ENCODE peak calls at places on chromosomes 2 and 18, in four cellular contexts. T is cerebellum, X is EL, P is astrocyte of the spinal cord. V is an unnamed sample.

GRCh38 chr18:23591011-23591410 is 4.7 kb upstream of the NPC1 start:
- DNase-seq in T (no peak), X (peak), P (peak), V (peak)

GRCh38 chr2:170733821-170734600 is 18.9 kb downstream of the SP5 start:
- DNase-seq in T (no peak), X (no peak), P (no peak), V (no peak)

GRCh38 chr2:156470975-156471583 is 34.9 kb downstream of the GPD2 start:
- DNase-seq in T (no peak), X (no peak), P (no peak), V (no peak)

GRCh38 chr18:58638446-58638845 is 9.6 kb upstream of the ALPK2 start:
- DNase-seq in T (no peak), X (no peak), P (peak), V (no peak)

GRCh38 chr2:205734436-205734835 is 52.1 kb downstream of the NRP2 start:
- DNase-seq in T (no peak), X (peak), P (peak), V (peak)

GRCh38 chr2:197079414-197079813 is 152.9 kb upstream of the PGAP1 start:
- DNase-seq in T (no peak), X (peak), P (peak), V (peak)

GRCh38 chr2:42829556-42830510 is 37.5 kb upstream of the HAAO start:
- DNase-seq in T (no peak), X (no peak), P (no peak), V (no peak)

GRCh38 chr2:129709956-129710598 is 269.4 kb upstream of the RAB6C start:
- DNase-seq in T (no peak), X (no peak), P (no peak), V (no peak)

V was measured in ELR.